ENCODE peak calls at places on chromosomes 11 and 22, in seven cellular contexts. One of them, this sample, is unnamed.

GRCh38 chr11:15707971-15708370 is 593.2 kb downstream of the INSC start:
- DNase-seq in adrenal gland: peak
- DNase-seq in WTC11: peak
- DNase-seq in MCF 10A: peak
- DNase-seq in lower lobe of right lung: peak
- DNase-seq in GM20000: no peak
- DNase-seq in AG09309: no peak
- DNase-seq in this sample: no peak

GRCh38 chr22:49815641-49816071 is 12.0 kb downstream of the BRD1 start:
- DNase-seq in adrenal gland: no peak
- DNase-seq in GM20000: no peak
- DNase-seq in WTC11: no peak
- DNase-seq in AG09309: no peak
- DNase-seq in lower lobe of right lung: peak
- DNase-seq in MCF 10A: no peak
- DNase-seq in this sample: no peak

GRCh38 chr22:50527921-50528681 is 1.7 kb downstream of the TYMP start:
- DNase-seq in AG09309: no peak
- DNase-seq in MCF 10A: no peak
- DNase-seq in adrenal gland: no peak
- DNase-seq in GM20000: no peak
- DNase-seq in WTC11: no peak
- DNase-seq in lower lobe of right lung: peak
- DNase-seq in this sample: no peak

GRCh38 chr11:104127828-104128227 is 36.1 kb downstream of the PDGFD start:
- DNase-seq in AG09309: no peak
- DNase-seq in MCF 10A: peak
- DNase-seq in GM20000: no peak
- DNase-seq in lower lobe of right lung: no peak
- DNase-seq in adrenal gland: no peak
- DNase-seq in WTC11: no peak
- DNase-seq in this sample: no peak

GRCh38 chr11:102850973-102851745 is 7.8 kb upstream of the MMP3 start:
- DNase-seq in MCF 10A: peak
- DNase-seq in AG09309: peak
- DNase-seq in WTC11: no peak
- DNase-seq in lower lobe of right lung: no peak
- DNase-seq in GM20000: no peak
- DNase-seq in adrenal gland: no peak
- DNase-seq in this sample: no peak

GRCh38 chr11:18836415-18836814 is 44.8 kb upstream of the PTPN5 start:
- DNase-seq in AG09309: no peak
- DNase-seq in WTC11: peak
- DNase-seq in MCF 10A: peak
- DNase-seq in lower lobe of right lung: no peak
- DNase-seq in GM20000: no peak
- DNase-seq in adrenal gland: no peak
- DNase-seq in this sample: no peak

GRCh38 chr11:1835671-1836010 is 851 bp downstream of the SYT8 start:
- DNase-seq in adrenal gland: peak
- DNase-seq in AG09309: no peak
- DNase-seq in lower lobe of right lung: peak
- DNase-seq in GM20000: no peak
- DNase-seq in WTC11: no peak
- DNase-seq in MCF 10A: no peak
- DNase-seq in this sample: no peak

GRCh38 chr11:86740628-86741488 is 59.5 kb upstream of the PRSS23 start:
- DNase-seq in WTC11: peak
- DNase-seq in AG09309: peak
- DNase-seq in lower lobe of right lung: no peak
- DNase-seq in MCF 10A: peak
- DNase-seq in GM20000: no peak
- DNase-seq in adrenal gland: peak
- DNase-seq in this sample: no peak

GRCh38 chr11:103927535-103927934 is 108.9 kb upstream of the DDI1 start:
- DNase-seq in lower lobe of right lung: no peak
- DNase-seq in GM20000: peak
- DNase-seq in adrenal gland: no peak
- DNase-seq in WTC11: no peak
- DNase-seq in MCF 10A: peak
- DNase-seq in AG09309: no peak
- DNase-seq in this sample: no peak

DNA sequence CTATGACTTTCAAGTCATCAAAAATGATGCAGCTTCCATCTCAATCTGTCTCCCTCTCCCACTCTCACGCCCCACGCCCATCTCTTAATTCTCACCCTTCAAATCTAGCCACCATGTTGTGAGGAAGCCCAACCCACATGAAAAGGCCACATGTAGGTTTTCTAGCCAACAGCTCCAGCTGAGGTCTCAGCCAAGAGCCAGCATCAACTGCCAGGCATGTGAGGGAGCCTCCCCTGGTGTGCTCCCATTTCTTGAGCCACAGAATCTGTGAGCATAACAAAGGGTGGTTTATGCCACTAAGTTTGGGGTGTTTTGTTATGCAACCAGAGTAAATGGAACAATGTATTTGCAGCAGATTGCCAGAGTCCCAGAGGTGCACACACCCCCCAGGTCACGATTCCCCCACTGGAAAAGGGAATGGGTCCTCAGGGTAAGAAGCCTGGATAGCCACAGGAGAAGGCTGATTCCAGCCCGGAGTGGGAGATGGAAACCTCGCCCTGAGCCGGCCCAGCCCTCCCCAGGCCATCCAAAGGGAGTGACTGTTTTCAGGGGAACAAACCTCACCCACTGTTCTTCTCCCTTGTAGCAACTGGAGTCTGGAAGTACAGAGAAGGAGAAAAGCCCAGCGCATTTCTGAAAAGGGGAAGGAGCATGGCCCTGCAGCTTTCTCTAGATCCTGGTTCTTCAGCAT is 20.0 kb upstream of the LINC01488 start:
- DNase-seq in AG09309: no peak
- DNase-seq in lower lobe of right lung: no peak
- DNase-seq in adrenal gland: no peak
- DNase-seq in GM20000: no peak
- DNase-seq in MCF 10A: no peak
- DNase-seq in WTC11: no peak
- DNase-seq in this sample: no peak
- TF ChIP-seq CTCF in AG09309: no peak
- TF ChIP-seq CTCF in lower lobe of right lung: no peak
- TF ChIP-seq CTCF in adrenal gland: no peak
- TF ChIP-seq CTCF in GM20000: no peak
- TF ChIP-seq CTCF in MCF 10A: no peak
- TF ChIP-seq CTCF in WTC11: no peak
- TF ChIP-seq CTCF in this sample: no peak

GRCh38 chr11:57344826-57345225 is 6.7 kb downstream of the P2RX3 start:
- DNase-seq in adrenal gland: no peak
- DNase-seq in WTC11: no peak
- DNase-seq in GM20000: no peak
- DNase-seq in lower lobe of right lung: no peak
- DNase-seq in AG09309: no peak
- DNase-seq in MCF 10A: no peak
- DNase-seq in this sample: no peak
- TF ChIP-seq CTCF in adrenal gland: no peak
- TF ChIP-seq CTCF in WTC11: no peak
- TF ChIP-seq CTCF in GM20000: no peak
- TF ChIP-seq CTCF in lower lobe of right lung: no peak
- TF ChIP-seq CTCF in AG09309: no peak
- TF ChIP-seq CTCF in MCF 10A: no peak
- TF ChIP-seq CTCF in this sample: no peak

DNA sequence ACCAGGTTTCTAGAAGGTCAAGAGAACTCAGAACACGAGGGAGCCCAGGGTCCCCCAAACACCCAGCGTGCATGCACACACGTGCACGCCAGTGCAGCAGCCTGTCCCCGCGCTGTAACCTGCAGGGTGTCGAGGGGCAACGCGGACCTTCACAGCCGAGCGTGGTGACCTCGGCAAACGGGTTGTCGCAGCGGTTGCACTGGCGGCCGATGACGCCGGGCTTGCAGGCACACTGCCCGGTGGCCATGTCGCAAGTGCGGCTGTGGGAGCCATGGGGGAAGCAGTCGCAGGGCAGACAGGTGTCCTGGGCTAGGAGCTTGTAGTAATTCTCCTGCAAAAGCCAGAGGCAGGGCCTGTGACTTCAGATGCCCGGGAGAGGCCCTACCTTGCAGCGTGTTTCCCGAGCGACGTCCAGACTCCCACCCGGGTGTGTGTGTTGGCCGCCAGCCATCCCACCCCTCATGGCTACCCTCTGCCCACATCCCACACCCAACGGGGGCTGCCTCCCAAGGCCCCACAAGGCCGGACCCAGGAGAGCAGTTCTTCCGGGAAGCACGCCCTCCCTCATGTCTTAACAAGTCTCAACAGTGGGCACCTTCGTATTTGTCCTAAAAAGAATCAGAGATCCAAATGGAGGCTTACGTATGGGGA is 56.1 kb downstream of the TRMU start:
- DNase-seq in GM20000: no peak
- DNase-seq in WTC11: no peak
- DNase-seq in adrenal gland: no peak
- DNase-seq in MCF 10A: no peak
- DNase-seq in lower lobe of right lung: no peak
- DNase-seq in AG09309: no peak
- DNase-seq in this sample: no peak
- TF ChIP-seq CTCF in GM20000: no peak
- TF ChIP-seq CTCF in WTC11: no peak
- TF ChIP-seq CTCF in adrenal gland: no peak
- TF ChIP-seq CTCF in MCF 10A: no peak
- TF ChIP-seq CTCF in lower lobe of right lung: no peak
- TF ChIP-seq CTCF in AG09309: no peak
- TF ChIP-seq CTCF in this sample: no peak

GRCh38 chr11:118873804-118874203 is 9.9 kb upstream of the CXCR5 start:
- DNase-seq in WTC11: no peak
- DNase-seq in MCF 10A: no peak
- DNase-seq in lower lobe of right lung: no peak
- DNase-seq in AG09309: no peak
- DNase-seq in GM20000: no peak
- DNase-seq in adrenal gland: no peak
- DNase-seq in this sample: no peak

GRCh38 chr11:118868659-118869058 is 15.0 kb upstream of the CXCR5 start:
- DNase-seq in WTC11: no peak
- DNase-seq in lower lobe of right lung: no peak
- DNase-seq in adrenal gland: no peak
- DNase-seq in MCF 10A: no peak
- DNase-seq in AG09309: no peak
- DNase-seq in GM20000: no peak
- DNase-seq in this sample: no peak

GRCh38 chr11:118876261-118876660 is 7.4 kb upstream of the CXCR5 start:
- DNase-seq in adrenal gland: no peak
- DNase-seq in AG09309: no peak
- DNase-seq in MCF 10A: no peak
- DNase-seq in WTC11: no peak
- DNase-seq in GM20000: no peak
- DNase-seq in lower lobe of right lung: no peak
- DNase-seq in this sample: no peak

GRCh38 chr11:118872403-118872821 is 11.3 kb upstream of the CXCR5 start:
- DNase-seq in lower lobe of right lung: no peak
- DNase-seq in WTC11: no peak
- DNase-seq in MCF 10A: no peak
- DNase-seq in AG09309: no peak
- DNase-seq in adrenal gland: no peak
- DNase-seq in GM20000: peak
- DNase-seq in this sample: peak

GRCh38 chr11:118870396-118871343 is 13.0 kb upstream of the CXCR5 start:
- DNase-seq in GM20000: peak
- DNase-seq in AG09309: no peak
- DNase-seq in lower lobe of right lung: no peak
- DNase-seq in adrenal gland: peak
- DNase-seq in MCF 10A: no peak
- DNase-seq in WTC11: peak
- DNase-seq in this sample: peak
- TF ChIP-seq CTCF in GM20000: no peak
- TF ChIP-seq CTCF in AG09309: peak
- TF ChIP-seq CTCF in lower lobe of right lung: no peak
- TF ChIP-seq CTCF in adrenal gland: no peak
- TF ChIP-seq CTCF in MCF 10A: no peak
- TF ChIP-seq CTCF in WTC11: no peak
- TF ChIP-seq CTCF in this sample: no peak

GRCh38 chr11:69040051-69040450 is 8.7 kb upstream of the TPCN2 start:
- DNase-seq in MCF 10A: no peak
- DNase-seq in WTC11: no peak
- DNase-seq in lower lobe of right lung: no peak
- DNase-seq in adrenal gland: no peak
- DNase-seq in GM20000: no peak
- DNase-seq in AG09309: no peak
- DNase-seq in this sample: no peak
- TF ChIP-seq CTCF in MCF 10A: no peak
- TF ChIP-seq CTCF in WTC11: no peak
- TF ChIP-seq CTCF in lower lobe of right lung: no peak
- TF ChIP-seq CTCF in adrenal gland: no peak
- TF ChIP-seq CTCF in GM20000: no peak
- TF ChIP-seq CTCF in AG09309: no peak
- TF ChIP-seq CTCF in this sample: no peak

GRCh38 chr11:68341557-68342458 is 29.4 kb downstream of the LRP5 start:
- DNase-seq in GM20000: no peak
- DNase-seq in AG09309: no peak
- DNase-seq in MCF 10A: no peak
- DNase-seq in adrenal gland: no peak
- DNase-seq in WTC11: no peak
- DNase-seq in lower lobe of right lung: no peak
- DNase-seq in this sample: no peak
- TF ChIP-seq CTCF in GM20000: no peak
- TF ChIP-seq CTCF in AG09309: no peak
- TF ChIP-seq CTCF in MCF 10A: no peak
- TF ChIP-seq CTCF in adrenal gland: no peak
- TF ChIP-seq CTCF in WTC11: no peak
- TF ChIP-seq CTCF in lower lobe of right lung: no peak
- TF ChIP-seq CTCF in this sample: no peak

GRCh38 chr11:17734986-17735822 is 623 bp downstream of the KCNC1 start:
- DNase-seq in lower lobe of right lung: peak
- DNase-seq in MCF 10A: peak
- DNase-seq in WTC11: peak
- DNase-seq in adrenal gland: peak
- DNase-seq in AG09309: peak
- DNase-seq in GM20000: peak
- DNase-seq in this sample: peak

GRCh38 chr11:17734418-17734911 is at the start of gene KCNC1:
- DNase-seq in adrenal gland: peak
- DNase-seq in GM20000: peak
- DNase-seq in WTC11: peak
- DNase-seq in lower lobe of right lung: no peak
- DNase-seq in MCF 10A: no peak
- DNase-seq in AG09309: no peak
- DNase-seq in this sample: no peak

GRCh38 chr11:17733261-17733660 is 1.3 kb upstream of the KCNC1 start:
- DNase-seq in MCF 10A: no peak
- DNase-seq in AG09309: no peak
- DNase-seq in adrenal gland: no peak
- DNase-seq in GM20000: no peak
- DNase-seq in WTC11: no peak
- DNase-seq in lower lobe of right lung: no peak
- DNase-seq in this sample: no peak

GRCh38 chr11:17730137-17730536 is 4.4 kb upstream of the KCNC1 start:
- DNase-seq in GM20000: no peak
- DNase-seq in lower lobe of right lung: no peak
- DNase-seq in AG09309: no peak
- DNase-seq in adrenal gland: no peak
- DNase-seq in MCF 10A: no peak
- DNase-seq in WTC11: no peak
- DNase-seq in this sample: no peak

GRCh38 chr11:17730608-17731462 is 3.7 kb upstream of the KCNC1 start:
- DNase-seq in GM20000: peak
- DNase-seq in lower lobe of right lung: peak
- DNase-seq in adrenal gland: peak
- DNase-seq in WTC11: peak
- DNase-seq in MCF 10A: peak
- DNase-seq in AG09309: peak
- DNase-seq in this sample: peak
- TF ChIP-seq CTCF in GM20000: peak
- TF ChIP-seq CTCF in lower lobe of right lung: peak
- TF ChIP-seq CTCF in adrenal gland: peak
- TF ChIP-seq CTCF in WTC11: peak
- TF ChIP-seq CTCF in MCF 10A: peak
- TF ChIP-seq CTCF in AG09309: peak
- TF ChIP-seq CTCF in this sample: peak

This sample was measured in GM13976.